ENCODE peak calls at places on chromosome 16, in eight cellular contexts. Y is Peyer's patch, P is heart right ventricle, D is chondrocyte, E is body of pancreas, C is H9, H is AG09319, V is stomach. I is an unnamed sample.

GRCh38 chr16:70746708-70747424 is 54.1 kb downstream of the VAC14 start:
- DNase-seq in C (no peak), D (no peak), P (peak; percentile 79), H (peak; percentile 81), E (peak; percentile 78), V (peak; percentile 85), Y (peak; percentile 86), I (peak; percentile 88)

GRCh38 chr16:67028167-67028554 is 788 bp upstream of the CBFB start:
- DNase-seq in V (no peak), C (no peak), P (no peak), Y (no peak), E (no peak), H (no peak), D (no peak), I (no peak)

GRCh38 chr16:28879261-28879840 is 1.1 kb downstream of the ATP2A1 start:
- DNase-seq in P (no peak), E (no peak), D (no peak), V (no peak), H (no peak), C (no peak), Y (no peak), I (no peak)

GRCh38 chr16:81938331-81939163 is 72.7 kb downstream of the SDR42E1 start:
- DNase-seq in H (no peak), D (no peak), V (no peak), E (no peak), C (peak; percentile 19), Y (no peak), P (no peak), I (no peak)

GRCh38 chr16:79409970-79410369 is 190.6 kb downstream of the MAF start:
- DNase-seq in Y (no peak), H (no peak), P (no peak), E (no peak), V (no peak), D (no peak), C (no peak), I (no peak)

GRCh38 chr16:79217375-79218011 is 383.0 kb downstream of the MAF start:
- DNase-seq in D (no peak), Y (no peak), H (no peak), V (no peak), E (no peak), P (no peak), C (no peak), I (no peak)

GRCh38 chr16:728890-729744 is 2.2 kb downstream of the HAGHL start:
- DNase-seq in D (no peak), E (no peak), C (peak; percentile 58), V (no peak), P (no peak), Y (no peak), H (no peak), I (no peak)

GRCh38 chr16:19044781-19045180 is 22.6 kb upstream of the COQ7 start:
- DNase-seq in D (no peak), Y (no peak), V (no peak), E (no peak), C (no peak), P (no peak), H (no peak), I (no peak)

DNA sequence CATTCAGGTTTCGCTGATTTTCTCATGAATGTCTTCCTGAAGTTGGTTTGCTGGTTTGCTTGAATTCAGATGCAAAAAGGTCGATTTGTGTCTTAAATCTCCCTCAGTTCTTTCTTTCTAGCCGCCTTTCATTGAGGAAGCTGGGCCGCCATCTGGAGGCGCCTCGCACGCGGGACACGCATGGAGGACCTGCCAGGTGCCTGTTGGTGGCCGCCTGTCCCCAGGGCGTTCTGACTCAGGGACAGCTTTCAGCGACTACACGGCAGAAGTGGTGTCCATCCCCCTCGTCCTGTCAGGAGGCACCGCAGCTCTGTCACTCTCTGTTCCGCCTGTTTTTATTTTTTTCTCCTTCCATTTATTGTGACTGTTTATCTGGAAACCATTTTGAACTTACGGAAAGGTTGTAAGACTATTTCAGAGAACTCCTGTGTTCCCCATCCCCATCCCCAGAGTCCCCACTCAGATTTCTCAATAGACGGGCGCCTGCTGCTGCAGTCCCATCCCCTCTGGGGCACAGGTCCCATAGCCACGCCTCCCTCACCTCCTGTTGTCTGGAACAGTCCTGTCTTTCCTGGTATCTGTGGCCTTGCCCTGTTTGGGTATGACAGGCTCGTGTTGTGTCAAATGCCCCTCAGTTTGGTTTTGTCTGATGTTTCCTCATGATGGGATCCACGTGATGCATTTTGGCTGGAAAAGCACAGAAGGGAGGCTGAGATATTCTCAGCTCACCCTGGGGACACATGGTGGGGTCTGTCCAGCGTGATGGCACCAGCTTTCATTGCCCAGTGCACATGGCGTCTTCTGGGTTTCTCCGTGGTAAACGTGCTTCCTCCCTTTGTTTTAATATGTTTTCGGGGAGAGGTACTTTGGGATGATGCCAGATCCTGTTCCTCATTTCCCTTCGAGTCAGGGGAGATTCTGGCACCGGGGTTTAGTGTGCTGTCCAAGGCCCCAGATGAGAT is 33.4 kb downstream of the COX4I1 start:
- DNase-seq in Y (peak; percentile 88), H (no peak), E (no peak), D (peak; percentile 47), P (no peak), V (no peak), C (no peak), I (no peak)
- TF ChIP-seq CTCF in Y (no peak), H (no peak), E (no peak), D (no peak), P (no peak), V (no peak), C (no peak), I (no peak)

GRCh38 chr16:88560722-88561484 is 9.3 kb upstream of the ZC3H18 start:
- DNase-seq in V (no peak), Y (no peak), P (no peak), E (no peak), C (peak; percentile 59), H (no peak), D (no peak), I (no peak)

GRCh38 chr16:88566158-88566557 is 4.0 kb upstream of the ZC3H18 start:
- DNase-seq in H (peak; percentile 10), E (no peak), V (no peak), P (no peak), D (no peak), C (no peak), Y (no peak), I (no peak)

GRCh38 chr16:88558457-88559442 is 11.5 kb upstream of the ZC3H18 start:
- DNase-seq in Y (peak; percentile 89), V (peak; percentile 89), D (no peak), H (no peak), P (peak; percentile 61), E (peak; percentile 94), C (peak; percentile 65), I (peak; percentile 59)

GRCh38 chr16:88556294-88556988 is 13.8 kb upstream of the ZC3H18 start:
- DNase-seq in P (no peak), H (no peak), C (no peak), E (no peak), Y (no peak), V (no peak), D (no peak), I (no peak)

DNA sequence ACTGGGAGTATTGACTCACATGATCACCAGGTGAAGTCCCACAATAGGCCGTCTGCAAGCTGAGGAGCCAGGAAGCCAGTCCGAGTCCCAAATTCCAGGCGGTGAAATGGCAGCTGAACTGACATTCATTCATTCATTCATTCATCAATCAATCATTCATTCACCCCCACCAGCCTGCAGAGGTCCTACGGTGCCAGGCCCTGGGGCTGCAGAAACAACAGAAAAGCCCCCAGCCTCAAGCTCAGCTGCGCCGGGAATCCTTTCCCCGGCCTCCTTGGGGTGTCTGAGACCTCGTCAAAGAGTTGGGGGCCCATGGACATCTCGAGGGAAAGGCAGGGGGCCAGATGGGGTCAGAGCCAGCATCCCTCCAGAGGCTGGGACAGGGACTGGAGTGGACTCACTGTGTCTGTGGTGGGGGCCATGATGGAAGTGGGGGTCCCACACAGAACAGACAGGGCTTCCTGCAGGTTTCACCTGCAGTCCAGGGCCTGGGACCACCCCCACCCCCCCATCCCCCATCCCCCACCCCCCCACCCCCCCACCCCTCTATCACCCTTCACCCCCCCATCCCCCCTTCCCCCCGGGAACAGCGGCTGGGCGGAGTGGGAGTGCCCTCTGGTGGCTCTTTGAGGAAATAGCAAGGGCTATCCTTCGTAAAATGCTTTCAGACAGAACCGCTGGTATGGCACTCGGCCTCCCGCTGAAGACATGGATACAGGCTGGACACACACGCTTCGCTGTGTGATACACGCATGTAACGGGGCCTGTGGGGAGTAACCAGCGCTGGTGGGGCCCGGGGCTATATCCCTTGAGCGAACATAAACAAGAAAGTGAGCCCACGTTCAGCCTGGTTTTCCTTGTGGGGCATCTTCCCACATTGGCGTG is 8.5 kb upstream of the ZC3H18 start:
- DNase-seq in P (peak; percentile 36), Y (peak; percentile 62), C (peak; percentile 56), E (peak; percentile 61), V (peak; percentile 52), D (no peak), H (peak; percentile 16), I (peak; percentile 60)
- TF ChIP-seq CTCF in P (peak; percentile 62), Y (peak; percentile 54), C (peak; percentile 69), E (peak; percentile 75), V (peak; percentile 66), D (peak; percentile 80), H (peak; percentile 73), I (peak; percentile 77)

DNA sequence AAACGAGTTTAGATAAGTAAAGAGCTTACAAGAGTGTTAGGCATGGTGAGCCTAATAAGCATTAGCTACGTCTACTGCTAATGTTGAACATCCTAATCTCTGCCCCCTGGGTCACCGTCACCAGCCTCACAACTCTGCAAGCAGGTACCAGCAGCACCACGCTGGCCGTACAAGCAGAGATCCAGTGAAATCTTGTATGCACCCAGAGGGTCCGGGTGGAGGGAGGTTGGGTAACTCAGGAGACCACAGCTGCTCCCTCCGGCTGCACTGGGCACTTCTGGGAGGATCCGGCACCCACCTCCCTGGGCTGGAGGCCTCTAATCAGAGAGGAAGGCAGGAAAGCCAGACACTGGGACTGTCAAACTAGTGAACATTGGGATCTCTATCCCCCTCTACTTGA is 8.4 kb upstream of the OR1F1 start:
- DNase-seq in C (no peak), V (no peak), Y (no peak), H (no peak), P (no peak), E (no peak), D (peak; percentile 64), I (no peak)
- TF ChIP-seq CTCF in C (no peak), V (no peak), Y (no peak), H (no peak), P (no peak), E (no peak), D (no peak), I (no peak)

GRCh38 chr16:55502801-55503366 is 6.0 kb upstream of the LPCAT2 start:
- DNase-seq in C (peak; percentile 32), V (peak; percentile 97), H (peak; percentile 84), E (peak; percentile 98), P (peak; percentile 90), D (no peak), Y (peak; percentile 93), I (peak; percentile 79)

GRCh38 chr16:55499281-55499680 is 9.6 kb upstream of the LPCAT2 start:
- DNase-seq in E (no peak), Y (no peak), D (no peak), H (no peak), C (no peak), P (no peak), V (no peak), I (no peak)

GRCh38 chr16:55503726-55504553 is 4.9 kb upstream of the LPCAT2 start:
- DNase-seq in E (no peak), V (no peak), C (no peak), H (no peak), P (no peak), D (no peak), Y (no peak), I (no peak)

GRCh38 chr16:55499951-55500350 is 8.9 kb upstream of the LPCAT2 start:
- DNase-seq in C (no peak), D (no peak), H (peak; percentile 95), Y (no peak), V (no peak), P (no peak), E (no peak), I (peak; percentile 26)

DNA sequence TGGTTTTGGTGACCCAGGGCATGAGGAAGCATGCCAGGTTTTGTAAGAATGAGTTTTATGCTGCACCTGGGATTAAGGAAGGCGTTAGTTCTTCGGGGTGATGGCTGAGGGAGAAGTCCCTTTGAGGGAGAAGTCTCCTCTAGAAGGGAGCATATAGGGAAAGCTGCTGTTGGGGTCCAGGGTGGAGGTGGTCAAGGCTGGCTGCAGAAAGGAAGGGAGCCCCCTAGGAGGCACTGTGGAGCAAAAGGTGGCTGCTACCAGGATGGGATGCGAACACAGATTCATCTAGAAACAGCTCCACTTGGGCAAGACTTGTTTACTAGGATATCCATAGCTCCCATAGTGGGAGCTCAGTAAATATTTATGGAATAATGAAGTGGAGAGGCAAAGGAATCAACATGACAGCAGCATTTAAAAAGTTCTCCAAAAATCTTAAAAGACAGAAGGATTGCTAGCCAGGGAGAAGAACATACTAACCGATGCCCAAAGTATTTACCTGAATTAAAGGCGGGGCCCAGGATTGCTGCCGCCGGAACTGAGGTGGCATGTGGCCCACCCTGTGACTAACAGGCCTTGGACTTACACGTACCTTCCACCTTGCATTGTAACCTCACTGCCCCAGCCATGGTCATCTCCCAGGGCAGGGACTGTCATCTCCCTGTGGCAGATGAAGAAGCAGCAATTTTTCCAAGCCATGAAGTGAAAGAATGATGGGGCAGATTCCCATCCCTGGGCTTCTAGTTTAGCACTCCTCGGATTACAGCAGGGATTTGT is 7.1 kb upstream of the LPCAT2 start:
- DNase-seq in D (no peak), E (no peak), Y (no peak), H (no peak), C (peak; percentile 48), V (no peak), P (no peak), I (no peak)
- TF ChIP-seq CTCF in D (peak; percentile 55), E (no peak), Y (no peak), H (peak; percentile 44), C (peak; percentile 70), V (no peak), P (no peak), I (no peak)

I was measured in lung.